ENCODE peak calls at places on chromosomes 13 and 19, in eight cellular contexts. One of them, this sample, is unnamed.

GRCh38 chr19:36103040-36103626 is 7.8 kb upstream of the OVOL3 start:
- DNase-seq in heart left ventricle: no peak
- DNase-seq in fibroblast of the aortic adventitia: no peak
- DNase-seq in IMR-90: no peak
- DNase-seq in AG04450: no peak
- DNase-seq in breast epithelium: no peak
- DNase-seq in CD8-positive, alpha-beta T cell: no peak
- DNase-seq in gastrocnemius medialis: no peak
- DNase-seq in this sample: no peak

GRCh38 chr19:2624537-2625091 is 77.9 kb downstream of the GNG7 start:
- DNase-seq in heart left ventricle: peak
- DNase-seq in fibroblast of the aortic adventitia: no peak
- DNase-seq in IMR-90: no peak
- DNase-seq in AG04450: no peak
- DNase-seq in breast epithelium: peak
- DNase-seq in CD8-positive, alpha-beta T cell: no peak
- DNase-seq in gastrocnemius medialis: peak
- DNase-seq in this sample: no peak

GRCh38 chr13:42847891-42848663 is 66.7 kb downstream of the FAM216B start:
- DNase-seq in heart left ventricle: no peak
- DNase-seq in fibroblast of the aortic adventitia: peak
- DNase-seq in IMR-90: peak
- DNase-seq in AG04450: no peak
- DNase-seq in breast epithelium: no peak
- DNase-seq in CD8-positive, alpha-beta T cell: no peak
- DNase-seq in gastrocnemius medialis: no peak
- DNase-seq in this sample: peak

GRCh38 chr13:35716644-35717170 is 240.2 kb upstream of the MAB21L1 start:
- DNase-seq in heart left ventricle: no peak
- DNase-seq in fibroblast of the aortic adventitia: no peak
- DNase-seq in IMR-90: no peak
- DNase-seq in AG04450: no peak
- DNase-seq in breast epithelium: no peak
- DNase-seq in CD8-positive, alpha-beta T cell: no peak
- DNase-seq in gastrocnemius medialis: no peak
- DNase-seq in this sample: no peak

GRCh38 chr13:83221256-83221655 is 661.0 kb downstream of the SLITRK1 start:
- DNase-seq in heart left ventricle: no peak
- DNase-seq in fibroblast of the aortic adventitia: peak
- DNase-seq in IMR-90: no peak
- DNase-seq in AG04450: no peak
- DNase-seq in breast epithelium: no peak
- DNase-seq in CD8-positive, alpha-beta T cell: no peak
- DNase-seq in gastrocnemius medialis: no peak
- DNase-seq in this sample: peak

GRCh38 chr13:78709028-78709427 is 50.1 kb upstream of the OBI1 start:
- DNase-seq in heart left ventricle: no peak
- DNase-seq in fibroblast of the aortic adventitia: peak
- DNase-seq in IMR-90: no peak
- DNase-seq in AG04450: no peak
- DNase-seq in breast epithelium: no peak
- DNase-seq in CD8-positive, alpha-beta T cell: no peak
- DNase-seq in gastrocnemius medialis: no peak
- DNase-seq in this sample: peak

GRCh38 chr13:93805736-93806135 is 579.1 kb downstream of the GPC6 start:
- DNase-seq in heart left ventricle: no peak
- DNase-seq in fibroblast of the aortic adventitia: no peak
- DNase-seq in IMR-90: no peak
- DNase-seq in AG04450: no peak
- DNase-seq in breast epithelium: no peak
- DNase-seq in CD8-positive, alpha-beta T cell: no peak
- DNase-seq in gastrocnemius medialis: no peak
- DNase-seq in this sample: no peak

GRCh38 chr19:19597809-19598306 is 20.6 kb downstream of the PBX4 start:
- DNase-seq in heart left ventricle: no peak
- DNase-seq in fibroblast of the aortic adventitia: no peak
- DNase-seq in IMR-90: no peak
- DNase-seq in AG04450: no peak
- DNase-seq in breast epithelium: no peak
- DNase-seq in CD8-positive, alpha-beta T cell: peak
- DNase-seq in gastrocnemius medialis: no peak
- DNase-seq in this sample: peak

GRCh38 chr19:44684892-44685847 is 13.8 kb upstream of the CEACAM16 start:
- DNase-seq in heart left ventricle: peak
- DNase-seq in fibroblast of the aortic adventitia: peak
- DNase-seq in IMR-90: peak
- DNase-seq in AG04450: peak
- DNase-seq in breast epithelium: no peak
- DNase-seq in CD8-positive, alpha-beta T cell: no peak
- DNase-seq in gastrocnemius medialis: no peak
- DNase-seq in this sample: peak

GRCh38 chr19:50379602-50380001 is 3.3 kb downstream of the NR1H2 start:
- DNase-seq in heart left ventricle: peak
- DNase-seq in fibroblast of the aortic adventitia: no peak
- DNase-seq in IMR-90: no peak
- DNase-seq in AG04450: no peak
- DNase-seq in breast epithelium: no peak
- DNase-seq in CD8-positive, alpha-beta T cell: no peak
- DNase-seq in gastrocnemius medialis: no peak
- DNase-seq in this sample: no peak
- TF ChIP-seq CTCF in heart left ventricle: no peak
- TF ChIP-seq CTCF in fibroblast of the aortic adventitia: no peak
- TF ChIP-seq CTCF in IMR-90: no peak
- TF ChIP-seq CTCF in AG04450: no peak
- TF ChIP-seq CTCF in breast epithelium: no peak
- TF ChIP-seq CTCF in CD8-positive, alpha-beta T cell: no peak
- TF ChIP-seq CTCF in gastrocnemius medialis: no peak
- TF ChIP-seq CTCF in this sample: no peak

GRCh38 chr13:107649071-107649470 is 566.3 kb downstream of the LIG4 start:
- DNase-seq in heart left ventricle: no peak
- DNase-seq in fibroblast of the aortic adventitia: no peak
- DNase-seq in IMR-90: peak
- DNase-seq in AG04450: no peak
- DNase-seq in breast epithelium: no peak
- DNase-seq in CD8-positive, alpha-beta T cell: no peak
- DNase-seq in gastrocnemius medialis: no peak
- DNase-seq in this sample: no peak
- H3K4me3 ChIP-seq in heart left ventricle: no peak
- H3K4me3 ChIP-seq in fibroblast of the aortic adventitia: no peak
- H3K4me3 ChIP-seq in IMR-90: no peak
- H3K4me3 ChIP-seq in AG04450: no peak
- H3K4me3 ChIP-seq in breast epithelium: no peak
- H3K4me3 ChIP-seq in CD8-positive, alpha-beta T cell: no peak
- H3K4me3 ChIP-seq in gastrocnemius medialis: no peak
- H3K4me3 ChIP-seq in this sample: no peak

GRCh38 chr13:29483211-29483610 is 112.3 kb downstream of the SLC7A1 start:
- DNase-seq in heart left ventricle: no peak
- DNase-seq in fibroblast of the aortic adventitia: no peak
- DNase-seq in IMR-90: no peak
- DNase-seq in AG04450: no peak
- DNase-seq in breast epithelium: peak
- DNase-seq in CD8-positive, alpha-beta T cell: no peak
- DNase-seq in gastrocnemius medialis: no peak
- DNase-seq in this sample: no peak

GRCh38 chr13:29481603-29482002 is 113.9 kb downstream of the SLC7A1 start:
- DNase-seq in heart left ventricle: no peak
- DNase-seq in fibroblast of the aortic adventitia: no peak
- DNase-seq in IMR-90: no peak
- DNase-seq in AG04450: no peak
- DNase-seq in breast epithelium: no peak
- DNase-seq in CD8-positive, alpha-beta T cell: no peak
- DNase-seq in gastrocnemius medialis: no peak
- DNase-seq in this sample: no peak

GRCh38 chr13:29482504-29482903 is 113.0 kb downstream of the SLC7A1 start:
- DNase-seq in heart left ventricle: no peak
- DNase-seq in fibroblast of the aortic adventitia: no peak
- DNase-seq in IMR-90: no peak
- DNase-seq in AG04450: no peak
- DNase-seq in breast epithelium: no peak
- DNase-seq in CD8-positive, alpha-beta T cell: no peak
- DNase-seq in gastrocnemius medialis: no peak
- DNase-seq in this sample: no peak

GRCh38 chr13:29479716-29480492 is 115.6 kb downstream of the SLC7A1 start:
- DNase-seq in heart left ventricle: no peak
- DNase-seq in fibroblast of the aortic adventitia: no peak
- DNase-seq in IMR-90: no peak
- DNase-seq in AG04450: no peak
- DNase-seq in breast epithelium: no peak
- DNase-seq in CD8-positive, alpha-beta T cell: no peak
- DNase-seq in gastrocnemius medialis: no peak
- DNase-seq in this sample: no peak

DNA sequence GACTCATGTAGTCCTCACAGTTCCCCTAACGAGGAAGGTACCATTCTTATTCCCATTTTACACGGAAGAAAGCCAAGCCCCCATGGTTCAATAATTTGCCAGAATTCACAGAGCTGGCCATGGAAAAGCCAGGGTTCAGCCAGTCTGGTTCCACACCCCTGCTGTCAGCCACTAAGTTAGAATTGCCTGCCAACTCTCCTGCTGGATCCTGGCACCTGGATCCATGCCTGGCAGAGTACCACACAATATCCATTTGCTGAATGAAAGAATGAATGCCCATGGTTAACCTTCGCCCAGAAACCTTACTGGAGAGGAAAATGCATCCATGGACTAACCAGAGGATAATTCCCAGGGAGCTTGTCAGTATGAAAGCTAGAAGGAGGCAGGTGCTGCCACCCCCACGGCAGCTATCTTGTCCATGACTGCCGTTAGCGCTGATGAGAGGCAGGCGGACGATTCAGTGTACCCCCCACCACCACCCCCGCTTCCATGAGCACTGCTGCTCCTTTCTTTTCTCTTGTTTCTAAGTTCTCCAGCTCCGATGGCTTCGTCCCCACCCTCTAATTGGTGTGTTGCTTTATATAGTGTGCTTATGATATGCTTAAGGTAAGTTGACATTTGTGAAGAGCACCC is 114.5 kb downstream of the SLC7A1 start:
- DNase-seq in heart left ventricle: no peak
- DNase-seq in fibroblast of the aortic adventitia: no peak
- DNase-seq in IMR-90: no peak
- DNase-seq in AG04450: no peak
- DNase-seq in breast epithelium: no peak
- DNase-seq in CD8-positive, alpha-beta T cell: no peak
- DNase-seq in gastrocnemius medialis: no peak
- DNase-seq in this sample: no peak
- TF ChIP-seq CTCF in heart left ventricle: no peak
- TF ChIP-seq CTCF in fibroblast of the aortic adventitia: no peak
- TF ChIP-seq CTCF in IMR-90: no peak
- TF ChIP-seq CTCF in AG04450: no peak
- TF ChIP-seq CTCF in breast epithelium: no peak
- TF ChIP-seq CTCF in CD8-positive, alpha-beta T cell: no peak
- TF ChIP-seq CTCF in gastrocnemius medialis: no peak
- TF ChIP-seq CTCF in this sample: no peak

GRCh38 chr13:80242728-80243427 is 98.0 kb downstream of the SPRY2 start:
- DNase-seq in heart left ventricle: no peak
- DNase-seq in fibroblast of the aortic adventitia: no peak
- DNase-seq in IMR-90: no peak
- DNase-seq in AG04450: no peak
- DNase-seq in breast epithelium: no peak
- DNase-seq in CD8-positive, alpha-beta T cell: no peak
- DNase-seq in gastrocnemius medialis: no peak
- DNase-seq in this sample: no peak

GRCh38 chr13:80245162-80245733 is 95.7 kb downstream of the SPRY2 start:
- DNase-seq in heart left ventricle: no peak
- DNase-seq in fibroblast of the aortic adventitia: no peak
- DNase-seq in IMR-90: no peak
- DNase-seq in AG04450: no peak
- DNase-seq in breast epithelium: no peak
- DNase-seq in CD8-positive, alpha-beta T cell: no peak
- DNase-seq in gastrocnemius medialis: no peak
- DNase-seq in this sample: no peak

GRCh38 chr13:80239571-80240255 is 101.2 kb downstream of the SPRY2 start:
- DNase-seq in heart left ventricle: no peak
- DNase-seq in fibroblast of the aortic adventitia: no peak
- DNase-seq in IMR-90: peak
- DNase-seq in AG04450: no peak
- DNase-seq in breast epithelium: no peak
- DNase-seq in CD8-positive, alpha-beta T cell: no peak
- DNase-seq in gastrocnemius medialis: no peak
- DNase-seq in this sample: no peak

GRCh38 chr13:80249906-80250513 is 90.9 kb downstream of the SPRY2 start:
- DNase-seq in heart left ventricle: no peak
- DNase-seq in fibroblast of the aortic adventitia: peak
- DNase-seq in IMR-90: no peak
- DNase-seq in AG04450: no peak
- DNase-seq in breast epithelium: no peak
- DNase-seq in CD8-positive, alpha-beta T cell: no peak
- DNase-seq in gastrocnemius medialis: no peak
- DNase-seq in this sample: peak

GRCh38 chr13:80244574-80244973 is 96.4 kb downstream of the SPRY2 start:
- DNase-seq in heart left ventricle: no peak
- DNase-seq in fibroblast of the aortic adventitia: no peak
- DNase-seq in IMR-90: no peak
- DNase-seq in AG04450: no peak
- DNase-seq in breast epithelium: no peak
- DNase-seq in CD8-positive, alpha-beta T cell: no peak
- DNase-seq in gastrocnemius medialis: no peak
- DNase-seq in this sample: no peak
- H3K4me3 ChIP-seq in heart left ventricle: no peak
- H3K4me3 ChIP-seq in fibroblast of the aortic adventitia: no peak
- H3K4me3 ChIP-seq in IMR-90: no peak
- H3K4me3 ChIP-seq in AG04450: no peak
- H3K4me3 ChIP-seq in breast epithelium: no peak
- H3K4me3 ChIP-seq in CD8-positive, alpha-beta T cell: no peak
- H3K4me3 ChIP-seq in gastrocnemius medialis: no peak
- H3K4me3 ChIP-seq in this sample: no peak

GRCh38 chr13:99266827-99267226 is 8.6 kb upstream of the GPR18 start:
- DNase-seq in heart left ventricle: no peak
- DNase-seq in fibroblast of the aortic adventitia: no peak
- DNase-seq in IMR-90: no peak
- DNase-seq in AG04450: no peak
- DNase-seq in breast epithelium: no peak
- DNase-seq in CD8-positive, alpha-beta T cell: no peak
- DNase-seq in gastrocnemius medialis: no peak
- DNase-seq in this sample: no peak
- TF ChIP-seq CTCF in heart left ventricle: no peak
- TF ChIP-seq CTCF in fibroblast of the aortic adventitia: no peak
- TF ChIP-seq CTCF in IMR-90: no peak
- TF ChIP-seq CTCF in AG04450: no peak
- TF ChIP-seq CTCF in breast epithelium: no peak
- TF ChIP-seq CTCF in CD8-positive, alpha-beta T cell: no peak
- TF ChIP-seq CTCF in gastrocnemius medialis: no peak
- TF ChIP-seq CTCF in this sample: no peak